ENCODE peak calls at places on chromosomes 1 and 21, in nine cellular contexts. V is esophagus squamous epithelium, O is body of pancreas, U is thoracic aorta, D is adrenal gland, Z is keratinocyte, I is fibroblast of lung, G is OCI-LY7, E is cardiac muscle cell. K is an unnamed sample.

GRCh38 chr1:11967028-11967547 is 13.2 kb upstream of the MFN2 start:
- DNase-seq in I (peak; percentile 40), V (no peak), G (peak; percentile 83), Z (no peak), U (no peak), D (peak; percentile 42), O (peak; percentile 82), E (peak; percentile 58), K (no peak)

GRCh38 chr1:68173283-68174172 is 58.8 kb downstream of the WLS start:
- DNase-seq in I (peak; percentile 51), G (no peak), V (no peak), D (no peak), O (no peak), Z (no peak), E (peak; percentile 40), U (no peak), K (no peak)

GRCh38 chr21:21187579-21187978 is 189.4 kb downstream of the NCAM2 start:
- DNase-seq in D (no peak), U (no peak), G (no peak), I (peak; percentile 53), V (no peak), E (peak; percentile 25), Z (no peak), O (no peak), K (no peak)

GRCh38 chr1:203596673-203597072 is 30.0 kb upstream of the ATP2B4 start:
- DNase-seq in I (no peak), D (no peak), E (no peak), G (no peak), Z (no peak), U (no peak), O (no peak), V (no peak), K (no peak)

GRCh38 chr1:54290443-54291184 is 90.6 kb downstream of the MRPL37 start:
- DNase-seq in D (no peak), I (peak; percentile 62), G (no peak), O (peak; percentile 39), Z (no peak), V (no peak), E (peak; percentile 38), U (peak; percentile 45), K (no peak)

GRCh38 chr1:47975302-47975921 is 21.8 kb downstream of the TRABD2B start:
- DNase-seq in O (no peak), U (no peak), G (no peak), V (no peak), Z (no peak), I (no peak), D (no peak), E (no peak), K (no peak)

GRCh38 chr1:232983817-232984567 is 33.6 kb downstream of the NTPCR start:
- DNase-seq in Z (no peak), G (no peak), I (no peak), O (no peak), V (no peak), E (no peak), U (no peak), D (no peak), K (no peak)

GRCh38 chr1:192654607-192655389 is 18.9 kb downstream of the RGS13 start:
- DNase-seq in O (no peak), D (peak; percentile 27), V (no peak), Z (no peak), E (peak; percentile 38), U (no peak), I (peak; percentile 34), G (no peak), K (no peak)

GRCh38 chr1:234768171-234768568 is 158.2 kb upstream of the IRF2BP2 start:
- DNase-seq in I (no peak), O (no peak), Z (no peak), V (no peak), E (no peak), G (no peak), D (no peak), U (no peak), K (peak; percentile 50)

GRCh38 chr1:212256404-212256803 is 28.8 kb upstream of the PPP2R5A start:
- DNase-seq in V (no peak), G (peak; percentile 30), I (no peak), O (no peak), Z (no peak), D (no peak), U (no peak), E (no peak), K (no peak)

GRCh38 chr1:241488739-241489138 is 30.8 kb downstream of the FH start:
- DNase-seq in D (no peak), E (no peak), G (no peak), V (no peak), Z (no peak), I (no peak), O (no peak), U (no peak), K (no peak)

DNA sequence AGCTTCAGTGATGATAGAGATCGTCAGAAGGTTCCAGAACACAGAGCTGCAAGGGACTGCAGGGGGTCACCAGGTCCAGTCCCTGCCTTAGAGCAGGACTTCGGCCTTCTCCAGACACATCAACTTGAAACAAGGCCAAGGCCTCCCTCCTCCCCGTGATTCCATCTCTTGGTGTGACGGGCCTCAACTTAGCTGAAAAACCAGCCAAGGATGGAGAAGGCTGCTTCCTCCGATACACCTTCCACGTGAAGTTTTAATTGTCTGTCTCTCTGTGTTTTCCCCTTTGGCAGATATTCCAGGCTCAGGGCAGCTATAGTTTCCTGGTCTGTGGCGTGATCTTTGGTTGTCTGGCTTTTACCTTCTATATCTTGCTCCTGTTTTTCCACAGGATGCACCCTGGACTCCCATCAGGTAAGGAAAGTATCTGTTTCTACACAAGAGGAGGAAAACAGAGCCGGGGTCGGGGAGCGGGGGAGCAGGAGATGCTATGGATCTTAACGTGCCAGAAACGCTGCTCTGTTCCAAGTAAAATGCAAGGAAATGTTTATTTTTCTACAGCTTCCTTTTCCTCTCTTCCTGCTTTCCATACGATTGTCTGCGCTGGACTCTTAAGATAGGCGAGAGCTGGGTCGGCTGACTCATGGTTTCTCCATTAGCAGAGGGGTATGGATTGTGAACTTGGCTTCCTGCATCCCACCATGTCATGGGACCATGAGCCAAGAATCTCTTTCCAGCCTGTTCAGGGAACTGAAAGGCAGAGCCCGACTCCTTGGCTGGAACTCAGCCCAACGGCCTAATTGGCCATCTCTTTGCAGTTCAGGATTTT is 32.8 kb downstream of the ELK4 start:
- DNase-seq in G (no peak), I (peak; percentile 98), U (peak; percentile 47), V (no peak), O (peak; percentile 57), D (peak; percentile 58), Z (no peak), E (peak; percentile 99), K (peak; percentile 75)
- H3K4me1 ChIP-seq in G (peaks cover 46% of the 10 kb centered on the region), I (peaks cover 18% of the 10 kb centered on the region), U (peaks cover 32% of the 10 kb centered on the region), V (peaks cover 27% of the 10 kb centered on the region), O (peaks cover 27% of the 10 kb centered on the region), D (peaks cover 14% of the 10 kb centered on the region), Z (peaks cover 40% of the 10 kb centered on the region), E (no peaks in the 10 kb centered on the region), K (no peaks in the 10 kb centered on the region)

GRCh38 chr1:223852337-223852736 is 6.6 kb upstream of the TP53BP2 start:
- DNase-seq in E (no peak), Z (no peak), U (no peak), O (no peak), D (no peak), I (no peak), G (no peak), V (no peak), K (no peak)

GRCh38 chr1:223849352-223849751 is 3.6 kb upstream of the TP53BP2 start:
- DNase-seq in I (no peak), U (no peak), Z (no peak), V (no peak), D (no peak), G (no peak), E (no peak), O (no peak), K (no peak)

GRCh38 chr1:223847781-223848345 is 2.1 kb upstream of the TP53BP2 start:
- DNase-seq in D (no peak), E (no peak), V (no peak), U (no peak), I (no peak), Z (no peak), O (no peak), G (no peak), K (no peak)

GRCh38 chr1:223848536-223848935 is 2.8 kb upstream of the TP53BP2 start:
- DNase-seq in E (no peak), G (no peak), V (no peak), D (no peak), O (no peak), U (no peak), Z (no peak), I (no peak), K (no peak)

DNA sequence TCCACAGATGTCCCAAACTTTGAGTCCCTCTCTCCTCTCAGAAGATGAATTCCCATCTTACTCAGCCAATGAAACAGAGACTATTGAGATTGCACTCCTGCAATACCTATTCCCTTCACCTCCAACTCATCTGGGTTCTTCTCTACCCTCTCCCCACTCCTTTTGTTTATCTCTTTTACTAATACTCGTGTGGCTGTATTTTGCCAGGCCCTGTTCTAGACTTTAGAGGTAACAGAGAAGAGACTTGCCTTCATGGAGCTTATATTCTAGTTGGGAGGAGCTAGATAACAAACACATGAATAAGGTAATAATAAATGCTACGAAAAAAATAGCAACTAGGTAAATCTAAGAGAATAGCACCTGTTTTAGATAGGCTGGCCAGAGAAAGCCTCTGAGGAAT is 4.1 kb upstream of the TP53BP2 start:
- DNase-seq in O (no peak), D (no peak), V (no peak), I (no peak), G (no peak), Z (no peak), E (no peak), U (no peak), K (no peak)
- H3K4me1 ChIP-seq in O (peaks cover 10% of the 10 kb centered on the region), D (peaks cover 8% of the 10 kb centered on the region), V (peaks cover 9% of the 10 kb centered on the region), I (peaks cover 2% of the 10 kb centered on the region), G (peaks cover 8% of the 10 kb centered on the region), Z (peaks cover 7% of the 10 kb centered on the region), E (no peaks in the 10 kb centered on the region), U (peaks cover 10% of the 10 kb centered on the region), K (no peaks in the 10 kb centered on the region)

GRCh38 chr1:164723296-164723731 is 164.3 kb downstream of the PBX1 start:
- DNase-seq in Z (no peak), D (no peak), G (no peak), O (peak; percentile 84), V (no peak), U (no peak), I (no peak), E (no peak), K (no peak)
- H3K4me1 ChIP-seq in Z (peaks cover 3% of the 10 kb centered on the region), D (peaks cover 57% of the 10 kb centered on the region), G (no peaks in the 10 kb centered on the region), O (peaks cover 81% of the 10 kb centered on the region), V (peaks cover 46% of the 10 kb centered on the region), U (peaks cover 68% of the 10 kb centered on the region), I (peaks cover 15% of the 10 kb centered on the region), E (peaks cover 31% of the 10 kb centered on the region), K (no peaks in the 10 kb centered on the region)

DNA sequence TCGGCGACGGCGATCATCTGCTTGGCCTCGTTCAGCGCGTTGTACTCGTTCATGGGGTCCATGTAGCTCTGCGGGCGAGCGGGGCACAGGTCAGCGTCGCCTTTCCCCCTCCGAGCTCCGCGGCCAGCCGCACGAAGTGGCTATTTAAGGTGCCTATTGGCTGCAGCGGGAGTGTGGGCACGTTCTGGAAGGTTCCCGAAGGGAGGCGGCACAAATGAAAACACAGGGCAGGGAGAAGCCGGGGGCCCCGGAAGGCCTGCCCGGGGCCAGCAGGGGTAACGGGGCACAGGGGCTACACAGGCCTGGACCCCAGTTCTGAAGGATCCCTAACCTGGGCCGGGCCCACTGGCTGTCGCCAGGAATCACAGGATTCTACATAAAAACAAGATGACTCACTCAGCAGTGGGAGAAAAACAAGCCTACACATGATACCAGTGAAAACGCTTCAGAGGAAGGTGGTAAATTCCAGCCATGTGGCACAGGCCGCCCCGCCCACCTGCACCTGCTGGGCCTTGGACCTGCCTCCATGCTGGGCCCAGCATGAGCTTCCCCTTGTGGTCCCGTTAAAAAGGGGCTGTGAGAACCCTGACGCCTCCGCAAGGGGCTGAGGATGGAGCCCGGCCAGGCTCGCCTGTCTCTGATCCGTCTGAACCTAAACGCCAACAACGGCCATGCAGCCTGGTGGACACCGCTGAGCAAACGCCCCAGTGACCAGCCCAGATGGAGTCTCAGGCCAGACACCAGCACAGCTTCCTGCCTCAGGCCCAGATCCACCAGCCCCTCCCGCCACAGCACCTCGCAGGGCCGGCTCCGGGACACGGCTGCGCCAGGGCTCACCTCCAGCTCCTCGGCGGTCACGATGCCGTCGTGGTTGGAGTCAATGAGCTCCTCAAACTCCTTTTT is 3.9 kb upstream of the TNFRSF4 start:
- DNase-seq in U (no peak), I (no peak), G (no peak), E (no peak), V (no peak), O (no peak), D (no peak), Z (no peak), K (no peak)
- H3K4me1 ChIP-seq in U (no peaks in the 10 kb centered on the region), I (no peaks in the 10 kb centered on the region), G (no peaks in the 10 kb centered on the region), E (no peaks in the 10 kb centered on the region), V (peaks cover 17% of the 10 kb centered on the region), O (no peaks in the 10 kb centered on the region), D (peaks cover 8% of the 10 kb centered on the region), Z (peaks cover 8% of the 10 kb centered on the region), K (no peaks in the 10 kb centered on the region)

K was measured in right atrium auricular region.